ENCODE peak calls at places on chromosomes 4 and X, in nine cellular contexts. M, P, B, G, D, N, R, I and Z are unnamed samples.

GRCh38 chrX:134600714-134601113 is 57.6 kb downstream of the PLAC1 start:
- DNase-seq in M (no peak), P (no peak), B (peak), G (no peak), D (no peak), N (no peak), R (no peak), I (no peak), Z (no peak)

GRCh38 chr4:47668810-47669408 is 169.0 kb downstream of the CORIN start:
- DNase-seq in M (peak), P (peak), B (peak), G (peak), D (no peak), N (no peak), R (peak), I (no peak), Z (peak)

GRCh38 chrX:151153086-151153485 is 23.3 kb upstream of the GPR50 start:
- DNase-seq in M (no peak), P (no peak), B (peak), G (no peak), D (no peak), N (no peak), R (no peak), I (no peak), Z (peak)

GRCh38 chrX:111244238-111244750 is 26.0 kb downstream of the CAPN6 start:
- DNase-seq in M (no peak), P (no peak), B (peak), G (peak), D (no peak), N (no peak), R (no peak), I (no peak), Z (no peak)

GRCh38 chr4:7295917-7296660 is 103.8 kb downstream of the SORCS2 start:
- DNase-seq in M (peak), P (peak), B (peak), G (no peak), D (no peak), N (no peak), R (peak), I (no peak), Z (no peak)

GRCh38 chrX:113947548-113947947 is 636.3 kb upstream of the HTR2C start:
- DNase-seq in M (no peak), P (no peak), B (no peak), G (no peak), D (no peak), N (no peak), R (no peak), I (no peak), Z (no peak)

GRCh38 chr4:152021788-152022438 is 261.1 kb upstream of the GATB start:
- DNase-seq in M (no peak), P (peak), B (no peak), G (no peak), D (peak), N (no peak), R (peak), I (no peak), Z (no peak)

GRCh38 chr4:121228851-121229250 is 64.7 kb upstream of the TNIP3 start:
- DNase-seq in M (no peak), P (no peak), B (no peak), G (no peak), D (no peak), N (no peak), R (no peak), I (no peak), Z (no peak)

GRCh38 chr4:88017516-88018302 is 10.3 kb downstream of the PKD2 start:
- DNase-seq in M (no peak), P (peak), B (peak), G (no peak), D (peak), N (no peak), R (peak), I (no peak), Z (peak)

GRCh38 chr4:56843421-56843899 is 22.0 kb upstream of the SPINK2 start:
- DNase-seq in M (peak), P (no peak), B (peak), G (no peak), D (no peak), N (no peak), R (no peak), I (no peak), Z (no peak)

GRCh38 chr4:140257461-140258305 is 103.7 kb upstream of the MAML3 start:
- DNase-seq in M (no peak), P (no peak), B (no peak), G (peak), D (no peak), N (no peak), R (no peak), I (no peak), Z (no peak)

GRCh38 chrX:55451626-55451989 is 319 bp upstream of the MAGEH1 start:
- DNase-seq in M (no peak), P (no peak), B (no peak), G (no peak), D (no peak), N (no peak), R (no peak), I (no peak), Z (no peak)

GRCh38 chrX:14956813-14957212 is 83.6 kb downstream of the MOSPD2 start:
- DNase-seq in M (no peak), P (no peak), B (no peak), G (no peak), D (no peak), N (no peak), R (no peak), I (no peak), Z (no peak)

GRCh38 chr4:140149851-140150635 is 3.9 kb downstream of the MAML3 start:
- DNase-seq in M (peak), P (peak), B (peak), G (peak), D (peak), N (peak), R (peak), I (peak), Z (no peak)

GRCh38 chr4:184453402-184454160 is 20.8 kb downstream of the IRF2 start:
- DNase-seq in M (no peak), P (peak), B (peak), G (peak), D (no peak), N (no peak), R (peak), I (no peak), Z (peak)

GRCh38 chr4:16085822-16086221 is 2.0 kb upstream of the PROM1 start:
- DNase-seq in M (no peak), P (no peak), B (no peak), G (peak), D (no peak), N (no peak), R (no peak), I (no peak), Z (no peak)

GRCh38 chr4:164293776-164294175 is 460.2 kb upstream of the SMIM31 start:
- DNase-seq in M (no peak), P (no peak), B (no peak), G (no peak), D (no peak), N (no peak), R (no peak), I (no peak), Z (no peak)

GRCh38 chrX:133850414-133850813 is 135.0 kb downstream of the GPC3 start:
- DNase-seq in M (no peak), P (no peak), B (no peak), G (no peak), D (no peak), N (no peak), R (no peak), I (no peak), Z (no peak)

GRCh38 chr4:109887071-109887470 is 25.6 kb upstream of the EGF start:
- DNase-seq in M (no peak), P (no peak), B (no peak), G (no peak), D (no peak), N (no peak), R (no peak), I (no peak), Z (no peak)

GRCh38 chr4:21827575-21827974 is 121.0 kb downstream of the KCNIP4 start:
- DNase-seq in M (no peak), P (no peak), B (peak), G (no peak), D (no peak), N (no peak), R (no peak), I (no peak), Z (no peak)

GRCh38 chr4:41177016-41177415 is 37.3 kb downstream of the APBB2 start:
- DNase-seq in M (no peak), P (no peak), B (peak), G (no peak), D (no peak), N (no peak), R (no peak), I (no peak), Z (no peak)
- H3K27ac ChIP-seq in M (no peak), P (peak), B (no peak), G (no peak), D (peak), N (no peak), R (no peak), I (no peak), Z (peak)

DNA sequence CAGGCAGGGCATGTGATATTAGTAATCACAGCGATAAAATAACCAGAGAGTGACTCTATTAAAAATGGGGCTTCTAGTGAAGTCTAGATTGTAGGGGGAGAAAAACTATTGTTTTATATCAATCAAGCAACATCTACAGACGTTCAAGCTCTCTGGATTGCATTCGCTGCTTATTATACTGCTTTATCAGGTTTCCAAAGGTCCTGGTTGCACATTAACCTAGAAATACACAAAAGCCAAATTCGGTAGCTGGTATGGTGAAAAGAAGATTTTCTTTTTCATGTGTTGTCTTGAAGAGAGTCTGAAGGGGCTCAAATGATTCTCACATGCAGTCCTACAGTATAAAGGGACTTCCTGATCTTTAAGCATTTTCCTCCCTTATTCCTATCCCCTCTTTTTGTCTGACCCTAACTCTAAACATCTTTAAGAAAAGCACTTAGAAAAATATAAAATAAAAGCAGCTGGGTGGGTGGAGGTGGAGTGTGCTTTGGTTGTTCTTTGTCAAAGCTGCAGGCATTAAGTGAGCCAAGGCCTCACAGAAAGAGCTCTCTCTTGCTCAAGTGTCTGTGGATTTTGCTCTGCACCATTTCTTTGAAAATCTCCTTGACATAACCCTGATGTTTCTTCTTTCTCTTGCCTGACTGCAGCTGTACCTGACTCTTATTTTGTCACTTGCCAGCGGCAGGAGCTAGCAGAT is 46.1 kb downstream of the MID1IP1 start:
- DNase-seq in M (no peak), P (no peak), B (no peak), G (no peak), D (no peak), N (no peak), R (no peak), I (no peak), Z (no peak)
- H3K27ac ChIP-seq in M (no peak), P (no peak), B (no peak), G (no peak), D (no peak), N (no peak), R (no peak), I (no peak), Z (no peak)

DNA sequence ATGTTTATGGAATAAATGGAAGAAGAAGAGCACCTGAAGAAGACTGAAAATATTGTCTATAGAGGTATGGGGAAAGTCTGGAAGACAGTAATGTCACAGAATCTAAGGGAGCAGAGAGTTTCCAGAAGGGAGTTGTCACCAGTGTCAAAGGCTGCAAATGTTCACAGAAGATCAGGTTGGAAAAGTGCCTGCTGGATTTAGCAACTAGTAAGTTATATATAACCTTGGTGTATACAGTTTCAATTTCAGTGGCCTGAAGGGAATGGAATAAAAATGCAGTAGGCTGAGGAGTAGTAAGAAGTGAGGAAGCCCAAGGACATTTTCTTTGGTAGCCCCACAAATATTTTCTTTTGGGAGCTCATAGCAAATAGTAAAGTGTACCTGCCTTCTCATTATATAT is 107.2 kb downstream of the SATL1 start:
- DNase-seq in M (no peak), P (no peak), B (no peak), G (no peak), D (no peak), N (no peak), R (no peak), I (no peak), Z (no peak)
- H3K27ac ChIP-seq in M (no peak), P (no peak), B (no peak), G (no peak), D (no peak), N (no peak), R (no peak), I (no peak), Z (no peak)

GRCh38 chr4:40918330-40918729 is 168.6 kb downstream of the NSUN7 start:
- DNase-seq in M (no peak), P (peak), B (peak), G (no peak), D (peak), N (no peak), R (peak), I (peak), Z (no peak)
- H3K27ac ChIP-seq in M (no peak), P (no peak), B (no peak), G (no peak), D (no peak), N (no peak), R (no peak), I (peak), Z (no peak)

GRCh38 chrX:9148626-9149385 is 114.9 kb upstream of the FAM9B start:
- DNase-seq in M (no peak), P (no peak), B (peak), G (no peak), D (no peak), N (no peak), R (no peak), I (peak), Z (no peak)
- H3K27ac ChIP-seq in M (no peak), P (no peak), B (no peak), G (no peak), D (no peak), N (no peak), R (no peak), I (no peak), Z (no peak)

DNA sequence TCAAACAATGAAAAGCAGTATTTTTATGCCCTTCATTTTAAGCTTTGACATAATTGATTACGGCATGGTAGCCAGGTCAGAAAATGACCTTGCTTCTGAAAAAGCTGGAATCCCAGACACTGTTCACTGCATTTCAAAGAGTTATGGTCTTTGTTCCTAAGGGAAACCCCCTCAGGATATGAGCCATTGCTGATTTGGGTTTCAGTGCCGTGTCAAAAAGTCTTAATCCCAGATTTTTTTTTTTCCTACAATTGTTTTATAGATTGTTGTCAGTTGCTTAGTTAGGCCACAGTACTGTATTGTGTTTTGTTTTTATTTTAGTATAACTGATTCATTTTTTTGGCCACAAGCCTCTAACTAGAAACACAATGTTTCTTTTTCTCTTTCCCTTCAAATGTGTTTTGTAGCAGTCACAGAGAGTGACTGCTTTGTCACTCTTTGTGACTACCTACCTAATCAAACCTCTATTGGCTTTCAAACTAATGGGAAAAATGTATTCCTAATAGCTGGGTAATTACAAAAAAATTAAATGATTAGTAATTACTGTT is 10.3 kb downstream of the WDR44 start:
- DNase-seq in M (no peak), P (no peak), B (no peak), G (no peak), D (no peak), N (no peak), R (no peak), I (no peak), Z (no peak)
- H3K27ac ChIP-seq in M (no peak), P (no peak), B (no peak), G (no peak), D (no peak), N (no peak), R (no peak), I (no peak), Z (no peak)

GRCh38 chrX:56994375-56995270 is 718 bp downstream of the SPIN3 start:
- DNase-seq in M (peak), P (no peak), B (peak), G (no peak), D (no peak), N (no peak), R (no peak), I (no peak), Z (no peak)
- H3K27ac ChIP-seq in M (peak), P (peak), B (peak), G (no peak), D (peak), N (peak), R (peak), I (peak), Z (peak)

GRCh38 chrX:110171442-110171841 is 146.4 kb downstream of the AMMECR1 start:
- DNase-seq in M (no peak), P (no peak), B (no peak), G (no peak), D (no peak), N (no peak), R (no peak), I (no peak), Z (no peak)

GRCh38 chrX:110172215-110172614 is 145.7 kb downstream of the AMMECR1 start:
- DNase-seq in M (no peak), P (no peak), B (no peak), G (no peak), D (no peak), N (no peak), R (no peak), I (no peak), Z (no peak)

GRCh38 chrX:110170029-110170428 is 147.9 kb downstream of the AMMECR1 start:
- DNase-seq in M (no peak), P (no peak), B (no peak), G (no peak), D (no peak), N (no peak), R (no peak), I (no peak), Z (no peak)

GRCh38 chrX:110168585-110168984 is 149.3 kb downstream of the AMMECR1 start:
- DNase-seq in M (no peak), P (no peak), B (peak), G (no peak), D (no peak), N (no peak), R (no peak), I (no peak), Z (no peak)

DNA sequence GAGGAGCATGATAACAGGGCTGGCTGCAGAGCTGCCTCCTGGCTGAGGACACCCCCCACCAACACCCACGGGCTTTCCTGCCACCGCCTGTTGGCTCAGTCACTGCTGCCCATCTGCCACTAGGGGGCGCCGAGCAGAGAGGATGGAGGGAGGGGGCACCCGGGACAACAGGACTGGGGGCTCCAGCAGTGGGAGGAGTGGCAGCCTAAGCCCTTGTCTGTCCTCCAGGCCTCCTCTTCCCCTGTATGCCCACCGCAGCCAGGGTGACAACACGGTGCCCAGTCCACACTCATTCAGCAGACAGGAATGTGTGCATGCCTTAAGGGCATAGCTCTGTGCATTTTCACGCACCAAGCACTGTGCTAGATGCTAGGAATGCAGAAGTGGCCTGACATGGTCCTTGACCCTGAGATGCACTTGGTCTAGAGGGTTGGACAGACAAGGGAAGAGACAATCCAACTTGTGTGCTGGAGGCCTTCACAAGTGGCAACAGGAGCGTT is 149.9 kb downstream of the AMMECR1 start:
- DNase-seq in M (no peak), P (no peak), B (peak), G (no peak), D (no peak), N (peak), R (no peak), I (no peak), Z (no peak)
- H3K27ac ChIP-seq in M (no peak), P (no peak), B (no peak), G (no peak), D (no peak), N (no peak), R (no peak), I (no peak), Z (no peak)

DNA sequence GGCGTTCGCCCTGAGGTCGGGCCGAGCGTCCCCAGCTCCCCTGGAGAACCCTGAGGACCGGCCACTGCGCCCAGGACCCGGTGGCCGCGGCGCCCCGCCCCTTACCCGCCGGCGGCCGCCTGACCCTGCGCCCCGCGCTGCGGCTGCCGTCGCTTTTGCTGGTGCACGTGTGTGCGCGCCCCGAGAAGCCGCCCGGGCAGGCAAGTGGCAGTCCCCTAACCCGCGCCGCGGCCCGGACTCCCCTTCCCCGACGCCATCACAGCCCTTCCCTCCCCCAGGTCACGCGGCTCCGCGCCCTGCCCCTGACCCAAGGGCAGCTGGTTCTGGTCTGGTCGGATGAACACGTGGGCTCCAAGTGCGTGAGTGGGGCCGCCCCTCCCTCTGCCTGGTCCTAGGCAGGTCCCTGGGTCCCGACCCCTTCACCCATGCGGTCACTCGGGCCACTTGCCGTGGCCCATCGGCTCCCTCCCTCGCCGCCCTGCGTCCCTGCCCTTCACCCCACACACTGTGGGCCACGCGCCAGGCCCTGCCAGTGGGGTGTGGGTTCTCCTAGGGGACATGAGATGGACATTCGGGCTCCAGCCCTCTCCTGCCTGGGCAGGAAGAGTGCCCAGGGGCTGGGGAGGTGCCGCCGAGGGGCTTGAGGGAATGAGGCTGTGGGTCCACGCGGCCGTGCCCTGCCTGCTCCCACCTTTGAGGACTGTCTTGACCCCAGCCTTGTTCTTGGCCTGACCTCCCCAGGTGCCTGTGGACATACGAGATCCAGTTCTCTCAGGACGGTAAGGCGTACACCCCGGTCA is 8.0 kb upstream of the FGFRL1 start:
- DNase-seq in M (no peak), P (no peak), B (no peak), G (no peak), D (no peak), N (no peak), R (no peak), I (no peak), Z (no peak)
- H3K27ac ChIP-seq in M (no peak), P (no peak), B (no peak), G (no peak), D (no peak), N (no peak), R (no peak), I (no peak), Z (no peak)

DNA sequence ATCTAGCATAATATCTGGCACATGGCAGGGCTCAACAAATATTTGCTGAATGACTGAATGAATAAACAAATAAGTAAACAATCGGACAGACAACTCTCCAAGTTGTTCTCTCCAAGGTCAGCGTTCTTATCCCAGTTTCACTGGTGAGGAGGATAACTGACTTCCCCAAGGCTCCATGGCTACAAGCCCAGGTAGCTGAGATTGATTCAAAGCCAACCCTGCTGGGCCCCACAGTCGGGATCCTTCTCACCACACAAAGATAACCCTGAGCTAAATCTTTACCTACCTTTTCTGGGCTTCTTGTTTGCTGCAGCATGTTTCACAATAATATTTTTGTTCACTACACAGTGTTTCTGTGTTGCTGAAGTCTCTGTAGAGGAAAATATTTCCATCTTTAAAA is 54.9 kb downstream of the USP46 start:
- DNase-seq in M (peak), P (no peak), B (no peak), G (no peak), D (no peak), N (no peak), R (no peak), I (no peak), Z (no peak)
- H3K27ac ChIP-seq in M (no peak), P (no peak), B (no peak), G (no peak), D (no peak), N (no peak), R (no peak), I (no peak), Z (no peak)